ENCODE peak calls at places on chromosomes 3 and 15, in four cellular contexts. One of them, this sample, is unnamed.
A peak's percentile ranks its signal among the peaks of the same experiment; 100 is the strongest.

GRCh38 chr3:34352932-34353331 is 554.5 kb downstream of the PDCD6IP start:
- DNase-seq in BE2C: no peak
- DNase-seq in transverse colon: no peak
- DNase-seq in left lung: no peak
- DNase-seq in this sample: no peak

GRCh38 chr3:48129921-48130320 is 58.3 kb downstream of the CDC25A start:
- DNase-seq in BE2C: no peak
- DNase-seq in transverse colon: no peak
- DNase-seq in left lung: no peak
- DNase-seq in this sample: no peak

GRCh38 chr3:111128884-111129283 is 57.3 kb downstream of the NECTIN3 start:
- DNase-seq in transverse colon: no peak
- DNase-seq in left lung: no peak
- DNase-seq in BE2C: no peak
- DNase-seq in this sample: no peak

GRCh38 chr3:184880616-184881015 is 68.7 kb downstream of the VPS8 start:
- DNase-seq in left lung: no peak
- DNase-seq in transverse colon: no peak
- DNase-seq in BE2C: no peak
- DNase-seq in this sample: no peak

GRCh38 chr15:44296625-44297524 is 8.4 kb downstream of the GOLM2 start:
- DNase-seq in BE2C: no peak
- DNase-seq in left lung: no peak
- DNase-seq in transverse colon: peak; percentile 43
- DNase-seq in this sample: no peak

GRCh38 chr3:46845397-46845859 is 17.8 kb downstream of the MYL3 start:
- DNase-seq in BE2C: peak; percentile 66
- DNase-seq in transverse colon: peak; percentile 65
- DNase-seq in left lung: no peak
- DNase-seq in this sample: no peak

GRCh38 chr3:143601738-143602480 is 246.4 kb downstream of the SLC9A9 start:
- DNase-seq in transverse colon: no peak
- DNase-seq in BE2C: no peak
- DNase-seq in left lung: no peak
- DNase-seq in this sample: no peak

GRCh38 chr3:129313983-129314756 is 35.5 kb downstream of the HMCES start:
- DNase-seq in left lung: no peak
- DNase-seq in transverse colon: peak; percentile 27
- DNase-seq in BE2C: no peak
- DNase-seq in this sample: no peak

GRCh38 chr3:178244653-178245384 is 291.4 kb upstream of the KCNMB2 start:
- DNase-seq in transverse colon: no peak
- DNase-seq in BE2C: peak; percentile 51
- DNase-seq in left lung: no peak
- DNase-seq in this sample: no peak

GRCh38 chr15:40769310-40770146 is at the start of gene C15orf62:
- DNase-seq in BE2C: peak; percentile 79
- DNase-seq in left lung: peak; percentile 86
- DNase-seq in transverse colon: peak; percentile 66
- DNase-seq in this sample: no peak

GRCh38 chr3:49805884-49806701 is 3.0 kb downstream of the INKA1 start:
- DNase-seq in BE2C: peak; percentile 20
- DNase-seq in transverse colon: peak; percentile 44
- DNase-seq in left lung: no peak
- DNase-seq in this sample: peak; percentile 24

GRCh38 chr3:177597325-177598109 is 400.2 kb upstream of the TBL1XR1 start:
- DNase-seq in BE2C: peak; percentile 67
- DNase-seq in transverse colon: no peak
- DNase-seq in left lung: no peak
- DNase-seq in this sample: peak; percentile 55

GRCh38 chr3:77467702-77468407 is 428.0 kb downstream of the ROBO2 start:
- DNase-seq in BE2C: peak; percentile 54
- DNase-seq in transverse colon: no peak
- DNase-seq in left lung: no peak
- DNase-seq in this sample: no peak

GRCh38 chr3:194537732-194538247 is 51.0 kb upstream of the ATP13A3 start:
- DNase-seq in BE2C: no peak
- DNase-seq in transverse colon: peak; percentile 23
- DNase-seq in left lung: no peak
- DNase-seq in this sample: no peak

GRCh38 chr3:188124184-188124583 is 29.8 kb upstream of the LPP start:
- DNase-seq in transverse colon: no peak
- DNase-seq in BE2C: no peak
- DNase-seq in left lung: no peak
- DNase-seq in this sample: no peak

GRCh38 chr15:100929641-100930042 is 10.5 kb downstream of the LRRK1 start:
- DNase-seq in transverse colon: no peak
- DNase-seq in BE2C: no peak
- DNase-seq in left lung: no peak
- DNase-seq in this sample: no peak

GRCh38 chr3:35653347-35653746 is 14.0 kb downstream of the ARPP21 start:
- DNase-seq in BE2C: no peak
- DNase-seq in left lung: no peak
- DNase-seq in transverse colon: no peak
- DNase-seq in this sample: no peak

GRCh38 chr3:36244728-36245127 is 135.6 kb upstream of the STAC start:
- DNase-seq in BE2C: no peak
- DNase-seq in transverse colon: no peak
- DNase-seq in left lung: no peak
- DNase-seq in this sample: no peak

GRCh38 chr3:181700168-181701087 is 11.3 kb upstream of the SOX2 start:
- DNase-seq in transverse colon: peak; percentile 64
- DNase-seq in left lung: no peak
- DNase-seq in BE2C: peak; percentile 78
- DNase-seq in this sample: peak; percentile 18

GRCh38 chr15:68380456-68380855 is 51.5 kb downstream of the ITGA11 start:
- DNase-seq in transverse colon: no peak
- DNase-seq in BE2C: peak; percentile 1
- DNase-seq in left lung: no peak
- DNase-seq in this sample: no peak

GRCh38 chr3:192847918-192848317 is 69.7 kb downstream of the MB21D2 start:
- DNase-seq in transverse colon: no peak
- DNase-seq in BE2C: no peak
- DNase-seq in left lung: no peak
- DNase-seq in this sample: no peak

GRCh38 chr3:146308682-146309081 is 57.8 kb upstream of the PLSCR4 start:
- DNase-seq in transverse colon: no peak
- DNase-seq in left lung: no peak
- DNase-seq in BE2C: no peak
- DNase-seq in this sample: no peak

GRCh38 chr3:142888099-142888483 is 792 bp downstream of the PCOLCE2 start:
- DNase-seq in left lung: peak; percentile 83
- DNase-seq in transverse colon: no peak
- DNase-seq in BE2C: peak; percentile 86
- DNase-seq in this sample: no peak

GRCh38 chr3:195905970-195906864 is 2.1 kb downstream of the TNK2 start:
- DNase-seq in left lung: no peak
- DNase-seq in transverse colon: no peak
- DNase-seq in BE2C: no peak
- DNase-seq in this sample: no peak
- H3K4me3 ChIP-seq in left lung: no peak overlapping the region
- H3K4me3 ChIP-seq in transverse colon: peak overlapping the region; percentile 75
- H3K4me3 ChIP-seq in BE2C: no peak overlapping the region
- H3K4me3 ChIP-seq in this sample: peak overlapping the region; percentile 46

GRCh38 chr15:25674948-25675347 is 188.2 kb downstream of the ATP10A start:
- DNase-seq in left lung: no peak
- DNase-seq in transverse colon: peak; percentile 10
- DNase-seq in BE2C: no peak
- DNase-seq in this sample: no peak
- TF ChIP-seq CTCF in left lung: no peak
- TF ChIP-seq CTCF in transverse colon: no peak
- TF ChIP-seq CTCF in BE2C: no peak
- TF ChIP-seq CTCF in this sample: no peak

GRCh38 chr15:45496658-45497057 is 25.9 kb downstream of the SLC30A4 start:
- DNase-seq in transverse colon: no peak
- DNase-seq in left lung: no peak
- DNase-seq in BE2C: no peak
- DNase-seq in this sample: no peak
- H3K9me3 ChIP-seq in transverse colon: no peaks in the 10 kb centered on the region
- H3K9me3 ChIP-seq in left lung: no peaks in the 10 kb centered on the region
- H3K9me3 ChIP-seq in BE2C: no peaks in the 10 kb centered on the region
- H3K9me3 ChIP-seq in this sample: no peaks in the 10 kb centered on the region

GRCh38 chr15:31483924-31484368 is 157.3 kb downstream of the KLF13 start:
- DNase-seq in transverse colon: no peak
- DNase-seq in BE2C: no peak
- DNase-seq in left lung: no peak
- DNase-seq in this sample: peak; percentile 52

GRCh38 chr15:31484369-31484951 is 157.8 kb downstream of the KLF13 start:
- DNase-seq in left lung: no peak
- DNase-seq in BE2C: no peak
- DNase-seq in transverse colon: peak; percentile 6
- DNase-seq in this sample: no peak

GRCh38 chr15:31485431-31485830 is 158.8 kb downstream of the KLF13 start:
- DNase-seq in BE2C: no peak
- DNase-seq in transverse colon: no peak
- DNase-seq in left lung: no peak
- DNase-seq in this sample: no peak

GRCh38 chr15:31485911-31486461 is 159.4 kb downstream of the KLF13 start:
- DNase-seq in left lung: no peak
- DNase-seq in BE2C: no peak
- DNase-seq in transverse colon: no peak
- DNase-seq in this sample: no peak

GRCh38 chr15:31484986-31485385 is 158.4 kb downstream of the KLF13 start:
- DNase-seq in left lung: no peak
- DNase-seq in transverse colon: peak; percentile 3
- DNase-seq in BE2C: no peak
- DNase-seq in this sample: peak; percentile 47
- H3K4me3 ChIP-seq in left lung: no peak overlapping the region
- H3K4me3 ChIP-seq in transverse colon: no peak overlapping the region
- H3K4me3 ChIP-seq in BE2C: no peak overlapping the region
- H3K4me3 ChIP-seq in this sample: no peak overlapping the region

DNA sequence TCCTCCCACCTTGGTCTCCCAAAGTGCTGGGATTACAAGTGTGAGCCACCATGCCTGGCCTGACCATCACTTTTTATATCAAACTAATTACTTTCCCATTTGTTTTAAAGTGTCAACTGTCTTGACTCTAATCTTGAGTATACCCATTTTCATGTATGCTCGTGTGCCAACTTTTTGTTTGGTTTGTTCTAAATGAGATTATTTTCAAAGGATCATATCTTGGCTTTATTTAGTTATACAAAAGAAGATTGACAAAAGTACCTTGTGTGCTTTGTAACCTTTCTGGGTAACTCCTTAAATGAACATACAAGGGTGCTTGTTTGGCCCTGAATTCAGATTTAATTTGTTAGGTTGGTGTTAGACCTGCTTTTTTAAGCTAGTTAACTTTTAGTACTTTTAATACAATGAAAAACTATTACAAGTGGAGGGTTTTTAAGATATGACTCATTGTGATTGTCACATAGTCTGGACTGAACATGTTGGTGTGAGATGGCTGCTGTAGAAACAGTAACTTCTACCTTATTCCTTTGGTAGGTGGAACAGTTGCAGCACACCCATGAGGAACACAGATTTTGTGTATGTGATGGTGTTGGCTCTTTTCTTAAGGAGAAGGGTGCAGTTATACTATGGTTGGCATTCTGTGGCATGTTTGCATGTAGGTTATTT is 10.7 kb downstream of the KIF23 start:
- DNase-seq in left lung: no peak
- DNase-seq in BE2C: no peak
- DNase-seq in transverse colon: no peak
- DNase-seq in this sample: no peak
- TF ChIP-seq CTCF in left lung: no peak
- TF ChIP-seq CTCF in BE2C: no peak
- TF ChIP-seq CTCF in transverse colon: no peak
- TF ChIP-seq CTCF in this sample: no peak

DNA sequence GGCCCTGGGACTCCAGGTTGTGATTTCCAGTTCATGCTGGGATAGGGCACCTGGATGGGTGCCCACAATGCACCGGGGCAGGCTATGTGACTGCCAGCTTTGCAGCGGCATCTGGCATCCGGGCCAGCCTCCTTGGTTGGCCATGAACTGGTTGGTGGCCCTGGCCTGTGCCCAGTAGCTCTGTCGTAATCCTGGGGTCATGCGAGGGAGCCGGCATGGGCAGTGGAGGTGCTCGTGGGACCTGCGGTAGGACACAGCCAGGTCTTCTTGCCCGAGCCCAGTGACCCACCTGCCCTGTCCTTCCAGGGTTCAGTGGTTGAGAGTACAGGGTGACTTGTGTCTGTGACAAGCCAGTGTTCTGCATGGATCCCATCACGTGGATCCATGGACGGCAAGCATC is 237.9 kb downstream of the SNRPN start:
- DNase-seq in BE2C: no peak
- DNase-seq in transverse colon: no peak
- DNase-seq in left lung: no peak
- DNase-seq in this sample: no peak
- H3K9me3 ChIP-seq in BE2C: peaks cover 5% of the 10 kb centered on the region
- H3K9me3 ChIP-seq in transverse colon: peaks cover 6% of the 10 kb centered on the region
- H3K9me3 ChIP-seq in left lung: no peaks in the 10 kb centered on the region
- H3K9me3 ChIP-seq in this sample: no peaks in the 10 kb centered on the region

GRCh38 chr3:16264174-16264707 is 502 bp downstream of the DPH3 start:
- DNase-seq in transverse colon: no peak
- DNase-seq in left lung: no peak
- DNase-seq in BE2C: no peak
- DNase-seq in this sample: peak; percentile 28

GRCh38 chr3:16265455-16265786 is 409 bp downstream of the OXNAD1 start:
- DNase-seq in BE2C: no peak
- DNase-seq in left lung: no peak
- DNase-seq in transverse colon: no peak
- DNase-seq in this sample: no peak

GRCh38 chr3:16264708-16265454 is at the start of the genes DPH3 and OXNAD1:
- DNase-seq in BE2C: peak; percentile 97
- DNase-seq in left lung: peak; percentile 98
- DNase-seq in transverse colon: peak; percentile 100
- DNase-seq in this sample: peak; percentile 100

GRCh38 chr3:16270855-16271254 is 5.8 kb downstream of the OXNAD1 start:
- DNase-seq in BE2C: no peak
- DNase-seq in left lung: no peak
- DNase-seq in transverse colon: no peak
- DNase-seq in this sample: no peak

GRCh38 chr3:16266714-16267113 is 1.7 kb downstream of the OXNAD1 start:
- DNase-seq in BE2C: no peak
- DNase-seq in left lung: no peak
- DNase-seq in transverse colon: no peak
- DNase-seq in this sample: no peak
- H3K4me3 ChIP-seq in BE2C: no peak overlapping the region
- H3K4me3 ChIP-seq in left lung: no peak overlapping the region
- H3K4me3 ChIP-seq in transverse colon: peak overlapping the region; percentile 83
- H3K4me3 ChIP-seq in this sample: no peak overlapping the region

DNA sequence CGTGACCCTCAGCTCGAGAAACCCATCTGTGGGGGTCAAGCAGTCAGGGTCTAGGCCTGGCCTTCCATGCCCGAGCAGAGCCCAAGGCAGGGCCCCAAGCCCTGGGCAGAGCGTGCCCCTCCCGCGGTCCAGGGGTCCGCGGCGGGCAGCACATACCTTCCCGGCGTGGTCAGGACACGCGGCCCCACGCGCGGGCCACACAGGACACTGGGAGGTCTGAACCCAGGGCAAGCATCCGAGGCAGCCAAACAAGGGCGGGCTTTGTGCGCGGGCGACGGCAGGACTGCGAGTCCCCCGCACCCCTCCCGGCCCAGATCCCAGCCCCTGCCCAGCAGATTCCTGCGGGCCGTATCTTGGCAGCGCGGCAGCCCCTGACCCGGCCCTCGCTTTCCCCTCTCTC is 61.6 kb upstream of the ACAN start:
- DNase-seq in BE2C: no peak
- DNase-seq in left lung: no peak
- DNase-seq in transverse colon: no peak
- DNase-seq in this sample: no peak
- TF ChIP-seq CTCF in BE2C: no peak
- TF ChIP-seq CTCF in left lung: no peak
- TF ChIP-seq CTCF in transverse colon: no peak
- TF ChIP-seq CTCF in this sample: no peak